ENCODE peak calls at places on chromosomes 2 and 18, in ten cellular contexts. One of them, this sample, is unnamed.

GRCh38 chr2:176161817-176162626 is 4.9 kb downstream of the HOXD3 start:
- DNase-seq in activated T-helper 1 cell treated with Interleukin-2 at 50 U/mL for 16 hours: no peak
- DNase-seq in transverse colon: no peak
- DNase-seq in HCEC 1CT: peak
- DNase-seq in spleen: no peak
- DNase-seq in NCI-H69: no peak
- DNase-seq in iris pigment epithelial cell: peak
- DNase-seq in activated CD4-positive, alpha-beta T cell treated with anti-CD3 and anti-CD28 coated beads for 48 hours: no peak
- DNase-seq in bronchial epithelial cell: no peak
- DNase-seq in MCF 10A: no peak
- DNase-seq in this sample: peak

GRCh38 chr2:19045151-19045550 is 313.3 kb downstream of the OSR1 start:
- DNase-seq in activated T-helper 1 cell treated with Interleukin-2 at 50 U/mL for 16 hours: no peak
- DNase-seq in transverse colon: no peak
- DNase-seq in HCEC 1CT: no peak
- DNase-seq in spleen: no peak
- DNase-seq in NCI-H69: no peak
- DNase-seq in iris pigment epithelial cell: no peak
- DNase-seq in activated CD4-positive, alpha-beta T cell treated with anti-CD3 and anti-CD28 coated beads for 48 hours: no peak
- DNase-seq in bronchial epithelial cell: no peak
- DNase-seq in MCF 10A: no peak
- DNase-seq in this sample: no peak

GRCh38 chr2:134917958-134918517 is 584 bp upstream of the CCNT2 start:
- DNase-seq in activated T-helper 1 cell treated with Interleukin-2 at 50 U/mL for 16 hours: peak
- DNase-seq in transverse colon: no peak
- DNase-seq in HCEC 1CT: no peak
- DNase-seq in spleen: peak
- DNase-seq in NCI-H69: no peak
- DNase-seq in iris pigment epithelial cell: no peak
- DNase-seq in activated CD4-positive, alpha-beta T cell treated with anti-CD3 and anti-CD28 coated beads for 48 hours: peak
- DNase-seq in bronchial epithelial cell: peak
- DNase-seq in MCF 10A: no peak
- DNase-seq in this sample: no peak

GRCh38 chr2:65939687-65940086 is 495.2 kb upstream of the MEIS1 start:
- DNase-seq in activated T-helper 1 cell treated with Interleukin-2 at 50 U/mL for 16 hours: no peak
- DNase-seq in transverse colon: no peak
- DNase-seq in HCEC 1CT: no peak
- DNase-seq in spleen: no peak
- DNase-seq in NCI-H69: peak
- DNase-seq in iris pigment epithelial cell: no peak
- DNase-seq in activated CD4-positive, alpha-beta T cell treated with anti-CD3 and anti-CD28 coated beads for 48 hours: no peak
- DNase-seq in bronchial epithelial cell: peak
- DNase-seq in MCF 10A: no peak
- DNase-seq in this sample: no peak

GRCh38 chr2:239883326-239884050 is 141.7 kb downstream of the NDUFA10 start:
- DNase-seq in activated T-helper 1 cell treated with Interleukin-2 at 50 U/mL for 16 hours: no peak
- DNase-seq in transverse colon: no peak
- DNase-seq in HCEC 1CT: no peak
- DNase-seq in spleen: no peak
- DNase-seq in NCI-H69: no peak
- DNase-seq in iris pigment epithelial cell: no peak
- DNase-seq in activated CD4-positive, alpha-beta T cell treated with anti-CD3 and anti-CD28 coated beads for 48 hours: no peak
- DNase-seq in bronchial epithelial cell: no peak
- DNase-seq in MCF 10A: no peak
- DNase-seq in this sample: no peak

GRCh38 chr2:241815477-241816430 is 6.8 kb downstream of the NEU4 start:
- DNase-seq in activated T-helper 1 cell treated with Interleukin-2 at 50 U/mL for 16 hours: no peak
- DNase-seq in transverse colon: no peak
- DNase-seq in HCEC 1CT: no peak
- DNase-seq in spleen: peak
- DNase-seq in NCI-H69: no peak
- DNase-seq in iris pigment epithelial cell: no peak
- DNase-seq in activated CD4-positive, alpha-beta T cell treated with anti-CD3 and anti-CD28 coated beads for 48 hours: no peak
- DNase-seq in bronchial epithelial cell: no peak
- DNase-seq in MCF 10A: no peak
- DNase-seq in this sample: no peak

GRCh38 chr2:63555299-63555698 is 33.0 kb downstream of the WDPCP start:
- DNase-seq in activated T-helper 1 cell treated with Interleukin-2 at 50 U/mL for 16 hours: no peak
- DNase-seq in transverse colon: no peak
- DNase-seq in HCEC 1CT: no peak
- DNase-seq in spleen: peak
- DNase-seq in NCI-H69: no peak
- DNase-seq in iris pigment epithelial cell: no peak
- DNase-seq in activated CD4-positive, alpha-beta T cell treated with anti-CD3 and anti-CD28 coated beads for 48 hours: no peak
- DNase-seq in bronchial epithelial cell: no peak
- DNase-seq in MCF 10A: no peak
- DNase-seq in this sample: no peak

GRCh38 chr2:209872675-209873074 is 101.0 kb downstream of the UNC80 start:
- DNase-seq in activated T-helper 1 cell treated with Interleukin-2 at 50 U/mL for 16 hours: no peak
- DNase-seq in transverse colon: no peak
- DNase-seq in HCEC 1CT: no peak
- DNase-seq in spleen: no peak
- DNase-seq in NCI-H69: peak
- DNase-seq in iris pigment epithelial cell: peak
- DNase-seq in activated CD4-positive, alpha-beta T cell treated with anti-CD3 and anti-CD28 coated beads for 48 hours: no peak
- DNase-seq in bronchial epithelial cell: peak
- DNase-seq in MCF 10A: peak
- DNase-seq in this sample: no peak

GRCh38 chr2:145740302-145740701 is 1220.4 kb upstream of the ZEB2 start:
- DNase-seq in activated T-helper 1 cell treated with Interleukin-2 at 50 U/mL for 16 hours: no peak
- DNase-seq in transverse colon: no peak
- DNase-seq in HCEC 1CT: peak
- DNase-seq in spleen: no peak
- DNase-seq in NCI-H69: no peak
- DNase-seq in iris pigment epithelial cell: peak
- DNase-seq in activated CD4-positive, alpha-beta T cell treated with anti-CD3 and anti-CD28 coated beads for 48 hours: peak
- DNase-seq in bronchial epithelial cell: peak
- DNase-seq in MCF 10A: peak
- DNase-seq in this sample: peak

GRCh38 chr2:239440511-239440959 is 39.7 kb upstream of the HDAC4 start:
- DNase-seq in activated T-helper 1 cell treated with Interleukin-2 at 50 U/mL for 16 hours: no peak
- DNase-seq in transverse colon: no peak
- DNase-seq in HCEC 1CT: no peak
- DNase-seq in spleen: no peak
- DNase-seq in NCI-H69: peak
- DNase-seq in iris pigment epithelial cell: no peak
- DNase-seq in activated CD4-positive, alpha-beta T cell treated with anti-CD3 and anti-CD28 coated beads for 48 hours: no peak
- DNase-seq in bronchial epithelial cell: no peak
- DNase-seq in MCF 10A: no peak
- DNase-seq in this sample: no peak

GRCh38 chr2:119697290-119698013 is 18.5 kb downstream of the TMEM177 start:
- DNase-seq in activated T-helper 1 cell treated with Interleukin-2 at 50 U/mL for 16 hours: no peak
- DNase-seq in transverse colon: no peak
- DNase-seq in HCEC 1CT: no peak
- DNase-seq in spleen: no peak
- DNase-seq in NCI-H69: peak
- DNase-seq in iris pigment epithelial cell: no peak
- DNase-seq in activated CD4-positive, alpha-beta T cell treated with anti-CD3 and anti-CD28 coated beads for 48 hours: peak
- DNase-seq in bronchial epithelial cell: no peak
- DNase-seq in MCF 10A: no peak
- DNase-seq in this sample: no peak

GRCh38 chr18:31156831-31157763 is 5.6 kb downstream of the DSC1 start:
- DNase-seq in activated T-helper 1 cell treated with Interleukin-2 at 50 U/mL for 16 hours: no peak
- DNase-seq in transverse colon: no peak
- DNase-seq in HCEC 1CT: no peak
- DNase-seq in spleen: no peak
- DNase-seq in NCI-H69: no peak
- DNase-seq in iris pigment epithelial cell: no peak
- DNase-seq in activated CD4-positive, alpha-beta T cell treated with anti-CD3 and anti-CD28 coated beads for 48 hours: no peak
- DNase-seq in bronchial epithelial cell: peak
- DNase-seq in MCF 10A: no peak
- DNase-seq in this sample: no peak

GRCh38 chr2:206160124-206160806 is 570 bp downstream of the EEF1B2 start:
- DNase-seq in activated T-helper 1 cell treated with Interleukin-2 at 50 U/mL for 16 hours: no peak
- DNase-seq in transverse colon: peak
- DNase-seq in HCEC 1CT: no peak
- DNase-seq in spleen: peak
- DNase-seq in NCI-H69: peak
- DNase-seq in iris pigment epithelial cell: peak
- DNase-seq in activated CD4-positive, alpha-beta T cell treated with anti-CD3 and anti-CD28 coated beads for 48 hours: peak
- DNase-seq in bronchial epithelial cell: peak
- DNase-seq in MCF 10A: no peak
- DNase-seq in this sample: peak

GRCh38 chr18:30814446-30814845 is 228.1 kb downstream of the DSC3 start:
- DNase-seq in activated T-helper 1 cell treated with Interleukin-2 at 50 U/mL for 16 hours: no peak
- DNase-seq in transverse colon: no peak
- DNase-seq in HCEC 1CT: no peak
- DNase-seq in spleen: no peak
- DNase-seq in NCI-H69: no peak
- DNase-seq in iris pigment epithelial cell: no peak
- DNase-seq in activated CD4-positive, alpha-beta T cell treated with anti-CD3 and anti-CD28 coated beads for 48 hours: no peak
- DNase-seq in bronchial epithelial cell: no peak
- DNase-seq in MCF 10A: no peak
- DNase-seq in this sample: no peak

GRCh38 chr2:46487667-46488333 is 8.4 kb downstream of the TMEM247 start:
- DNase-seq in activated T-helper 1 cell treated with Interleukin-2 at 50 U/mL for 16 hours: no peak
- DNase-seq in transverse colon: peak
- DNase-seq in HCEC 1CT: peak
- DNase-seq in spleen: no peak
- DNase-seq in NCI-H69: no peak
- DNase-seq in iris pigment epithelial cell: peak
- DNase-seq in activated CD4-positive, alpha-beta T cell treated with anti-CD3 and anti-CD28 coated beads for 48 hours: no peak
- DNase-seq in bronchial epithelial cell: no peak
- DNase-seq in MCF 10A: peak
- DNase-seq in this sample: peak

GRCh38 chr2:157806426-157806825 is 69.7 kb downstream of the ACVR1 start:
- DNase-seq in activated T-helper 1 cell treated with Interleukin-2 at 50 U/mL for 16 hours: no peak
- DNase-seq in transverse colon: no peak
- DNase-seq in HCEC 1CT: no peak
- DNase-seq in spleen: no peak
- DNase-seq in NCI-H69: no peak
- DNase-seq in iris pigment epithelial cell: no peak
- DNase-seq in activated CD4-positive, alpha-beta T cell treated with anti-CD3 and anti-CD28 coated beads for 48 hours: no peak
- DNase-seq in bronchial epithelial cell: no peak
- DNase-seq in MCF 10A: no peak
- DNase-seq in this sample: no peak

GRCh38 chr18:27844416-27844792 is 332.5 kb downstream of the CDH2 start:
- DNase-seq in activated T-helper 1 cell treated with Interleukin-2 at 50 U/mL for 16 hours: no peak
- DNase-seq in transverse colon: no peak
- DNase-seq in HCEC 1CT: peak
- DNase-seq in spleen: no peak
- DNase-seq in NCI-H69: no peak
- DNase-seq in iris pigment epithelial cell: peak
- DNase-seq in activated CD4-positive, alpha-beta T cell treated with anti-CD3 and anti-CD28 coated beads for 48 hours: no peak
- DNase-seq in bronchial epithelial cell: no peak
- DNase-seq in MCF 10A: no peak
- DNase-seq in this sample: peak

GRCh38 chr2:38810488-38810887 is 32.5 kb downstream of the GEMIN6 start:
- DNase-seq in activated T-helper 1 cell treated with Interleukin-2 at 50 U/mL for 16 hours: no peak
- DNase-seq in transverse colon: no peak
- DNase-seq in HCEC 1CT: no peak
- DNase-seq in spleen: no peak
- DNase-seq in NCI-H69: no peak
- DNase-seq in iris pigment epithelial cell: no peak
- DNase-seq in activated CD4-positive, alpha-beta T cell treated with anti-CD3 and anti-CD28 coated beads for 48 hours: no peak
- DNase-seq in bronchial epithelial cell: no peak
- DNase-seq in MCF 10A: no peak
- DNase-seq in this sample: no peak